ENCODE peak calls at places on chromosomes 5 and 9, in four cellular contexts. U is heart left ventricle, H is tibial nerve, P is psoas muscle. V is an unnamed sample.

GRCh38 chr9:123081824-123082223 is 48.4 kb downstream of the GPR21 start:
- DNase-seq in P (no peak), H (no peak), U (no peak), V (no peak)

GRCh38 chr9:136409557-136410455 is 608 bp downstream of the ENTR1 start:
- DNase-seq in U (no peak), H (no peak), P (no peak), V (peak; percentile 67)

GRCh38 chr5:148733601-148734438 is 79.5 kb upstream of the HTR4 start:
- DNase-seq in U (peak; percentile 81), P (peak; percentile 74), H (peak; percentile 98), V (no peak)

GRCh38 chr5:167889276-167889675 is 402.2 kb upstream of the WWC1 start:
- DNase-seq in P (no peak), U (no peak), H (no peak), V (no peak)

GRCh38 chr5:148397968-148398595 is 14.3 kb downstream of the FBXO38 start:
- DNase-seq in H (no peak), P (no peak), U (no peak), V (no peak)

GRCh38 chr5:77232959-77233358 is 22.5 kb downstream of the PDE8B start:
- DNase-seq in H (no peak), P (no peak), U (no peak), V (no peak)

GRCh38 chr9:133037775-133038174 is 7.0 kb downstream of the GTF3C5 start:
- DNase-seq in U (no peak), H (no peak), P (no peak), V (no peak)

GRCh38 chr5:107464876-107465275 is 205.9 kb downstream of the EFNA5 start:
- DNase-seq in U (no peak), P (no peak), H (no peak), V (no peak)

GRCh38 chr5:170135796-170136490 is 30.2 kb downstream of the FOXI1 start:
- DNase-seq in U (no peak), H (no peak), P (no peak), V (no peak)

GRCh38 chr5:69300537-69301203 is 31.9 kb downstream of the CCDC125 start:
- DNase-seq in H (no peak), P (no peak), U (no peak), V (no peak)

GRCh38 chr9:37410354-37410861 is 12.1 kb upstream of the GRHPR start:
- DNase-seq in U (no peak), P (no peak), H (no peak), V (no peak)

GRCh38 chr5:73378070-73378469 is 70.5 kb downstream of the FOXD1 start:
- DNase-seq in H (no peak), U (no peak), P (no peak), V (no peak)

GRCh38 chr5:52359261-52359660 is 428.5 kb upstream of the ITGA1 start:
- DNase-seq in U (no peak), P (no peak), H (no peak), V (no peak)

GRCh38 chr9:18159254-18159653 is 314.7 kb upstream of the ADAMTSL1 start:
- DNase-seq in P (no peak), H (no peak), U (no peak), V (no peak)

GRCh38 chr5:58156977-58157701 is 302.7 kb downstream of the PLK2 start:
- DNase-seq in U (peak; percentile 60), H (no peak), P (no peak), V (no peak)

GRCh38 chr9:5632540-5632939 is 3.6 kb downstream of the RIC1 start:
- DNase-seq in U (no peak), H (no peak), P (no peak), V (no peak)

GRCh38 chr9:5629312-5630037 is 568 bp downstream of the RIC1 start:
- DNase-seq in P (peak; percentile 78), H (peak; percentile 34), U (peak; percentile 61), V (no peak)

GRCh38 chr9:5633243-5633642 is 4.3 kb downstream of the RIC1 start:
- DNase-seq in H (no peak), U (no peak), P (no peak), V (no peak)

GRCh38 chr9:5630038-5630507 is 1.2 kb downstream of the RIC1 start:
- DNase-seq in P (no peak), H (no peak), U (no peak), V (no peak)

DNA sequence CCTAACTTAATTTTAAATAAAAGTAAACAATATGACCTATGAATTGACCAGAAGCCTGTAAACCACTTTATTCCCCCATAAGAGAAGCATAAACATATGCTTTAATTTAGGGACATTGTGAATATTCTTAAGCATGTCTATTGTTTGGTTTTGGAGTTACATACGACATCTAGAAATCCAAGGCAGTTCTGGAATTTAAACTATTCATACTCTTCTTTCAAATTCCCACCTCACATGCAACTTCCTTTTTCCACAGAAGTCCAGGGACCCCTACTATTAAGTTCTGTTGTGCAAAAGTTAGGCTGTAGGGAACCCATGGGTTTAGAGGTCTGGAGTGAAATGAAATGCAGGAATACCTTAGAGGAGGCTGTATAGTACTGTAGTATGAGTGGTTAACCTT is 2.1 kb downstream of the RIC1 start:
- DNase-seq in P (no peak), H (no peak), U (no peak), V (no peak)
- H3K4me1 ChIP-seq in P (peaks cover 43% of the 10 kb centered on the region), H (peaks cover 51% of the 10 kb centered on the region), U (peaks cover 5% of the 10 kb centered on the region), V (peaks cover 28% of the 10 kb centered on the region)

GRCh38 chr9:131446276-131446675 is 52.4 kb downstream of the PRRC2B start:
- DNase-seq in H (no peak), P (no peak), U (no peak), V (peak; percentile 40)
- H3K36me3 ChIP-seq in H (peaks cover 97% of the 10 kb centered on the region), P (peaks cover 15% of the 10 kb centered on the region), U (peaks cover 100% of the 10 kb centered on the region), V (peaks cover 74% of the 10 kb centered on the region)

GRCh38 chr9:134476942-134477335 is 150.7 kb downstream of the RXRA start:
- DNase-seq in H (no peak), U (no peak), P (peak; percentile 38), V (no peak)
- H3K4me1 ChIP-seq in H (peaks cover 36% of the 10 kb centered on the region), U (peaks cover 13% of the 10 kb centered on the region), P (no peaks in the 10 kb centered on the region), V (peaks cover 43% of the 10 kb centered on the region)

GRCh38 chr5:139619861-139620260 is 28.3 kb upstream of the CXXC5 start:
- DNase-seq in U (no peak), P (no peak), H (no peak), V (no peak)
- H3K36me3 ChIP-seq in U (peaks cover 100% of the 10 kb centered on the region), P (peaks cover 3% of the 10 kb centered on the region), H (peaks cover 73% of the 10 kb centered on the region), V (peaks cover 47% of the 10 kb centered on the region)

GRCh38 chr9:131609116-131609830 is 64.0 kb downstream of the PRRT1B start:
- DNase-seq in H (peak; percentile 61), U (peak; percentile 65), P (no peak), V (peak; percentile 78)
- H3K4me1 ChIP-seq in H (peaks cover 34% of the 10 kb centered on the region), U (peaks cover 40% of the 10 kb centered on the region), P (peaks cover 47% of the 10 kb centered on the region), V (peaks cover 43% of the 10 kb centered on the region)

DNA sequence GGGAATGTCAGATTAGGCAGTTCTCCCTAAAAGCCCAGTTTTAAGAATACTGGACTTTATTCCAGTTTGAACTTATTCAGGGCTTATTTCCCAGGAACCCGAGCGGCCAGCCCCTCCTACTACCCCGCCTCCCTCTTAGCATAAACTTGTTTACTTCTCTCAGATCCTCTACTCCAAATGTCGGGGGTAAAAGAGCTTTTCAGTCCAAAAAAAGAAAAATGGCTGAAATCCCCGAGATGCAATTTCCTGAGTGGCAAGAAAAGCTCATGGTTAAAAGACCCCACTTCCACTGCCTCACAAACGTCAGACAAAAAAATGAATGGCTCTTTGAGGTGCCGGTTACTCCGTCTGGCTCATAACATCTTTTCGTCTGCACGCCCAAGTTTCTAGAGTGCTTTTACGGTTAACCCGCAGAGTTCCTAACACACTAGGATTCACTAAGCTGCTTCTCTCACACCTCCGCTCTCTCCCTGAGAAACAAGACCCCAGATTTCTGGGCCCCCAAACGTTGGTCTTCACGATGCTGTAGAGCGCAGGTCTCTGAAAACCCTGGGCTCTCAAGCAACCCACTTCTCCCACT is 404 bp downstream of the BRD8 start:
- DNase-seq in U (no peak), P (no peak), H (no peak), V (no peak)
- H3K36me3 ChIP-seq in U (peaks cover 39% of the 10 kb centered on the region), P (peaks cover 3% of the 10 kb centered on the region), H (peaks cover 44% of the 10 kb centered on the region), V (peaks cover 41% of the 10 kb centered on the region)

DNA sequence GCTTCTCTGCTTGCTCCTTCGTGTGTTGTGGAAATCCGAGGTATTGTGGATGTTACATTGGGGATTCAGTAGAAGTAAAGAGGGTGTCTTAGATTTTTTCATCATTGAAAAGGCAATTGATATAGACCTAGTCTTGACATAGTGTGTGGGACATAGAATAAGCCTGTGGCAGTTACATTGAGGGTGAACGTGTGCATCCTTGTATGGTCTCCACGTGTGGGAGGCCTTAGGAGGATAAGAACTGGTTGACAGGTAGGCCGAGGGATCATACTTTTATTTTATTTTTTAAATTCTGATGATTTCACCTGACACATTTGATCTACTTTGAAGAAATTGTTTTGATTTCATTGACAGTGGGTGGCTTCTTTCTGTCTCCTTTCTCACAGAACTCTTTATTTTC is 17.0 kb upstream of the FAM120AOS start:
- DNase-seq in H (no peak), U (no peak), P (no peak), V (no peak)
- H3K4me1 ChIP-seq in H (peaks cover 56% of the 10 kb centered on the region), U (peaks cover 26% of the 10 kb centered on the region), P (peaks cover 47% of the 10 kb centered on the region), V (peaks cover 14% of the 10 kb centered on the region)

DNA sequence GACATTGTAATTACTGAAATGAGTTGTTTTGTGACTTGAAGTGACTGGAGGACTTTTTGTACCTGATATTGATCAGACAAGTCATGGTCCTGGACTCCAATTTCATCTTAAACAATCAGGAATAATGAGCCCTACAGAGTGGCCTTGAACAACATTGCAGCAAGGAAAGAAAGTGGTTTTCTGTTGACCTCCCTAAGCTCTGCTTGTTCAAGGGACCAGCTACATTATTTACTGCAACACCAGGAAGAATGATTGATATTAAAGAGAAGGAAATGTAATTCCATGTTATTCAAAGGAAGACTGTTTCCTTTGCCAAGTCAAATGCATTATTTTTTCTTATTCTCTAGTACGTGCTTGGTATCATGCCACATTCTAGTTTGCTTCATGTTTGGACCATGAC is 22.6 kb downstream of the ENTREP1 start:
- DNase-seq in H (no peak), P (no peak), U (no peak), V (no peak)
- H3K36me3 ChIP-seq in H (no peaks in the 10 kb centered on the region), P (no peaks in the 10 kb centered on the region), U (no peaks in the 10 kb centered on the region), V (no peaks in the 10 kb centered on the region)

V was measured in ascending aorta.